ENCODE peak calls at places on chromosomes 3 and 15, in ten cellular contexts. One of them, this sample, is unnamed.

GRCh38 chr15:60656491-60657284 is 177.7 kb upstream of the ICE2 start:
- DNase-seq in DMS79 treated with DMSO at 0.1 percent for 48 hours: no peak
- DNase-seq in AML-193: no peak
- DNase-seq in stimulated activated CD4-positive, alpha-beta T cell treated with anti-CD3 and anti-CD28 coated beads, Interleukin-1b, Interleukin-23, amount 100 ng/mL, for 4 hours: no peak
- DNase-seq in GM04503: no peak
- DNase-seq in fibroblast of pulmonary artery: peak; percentile 80
- DNase-seq in activated T-cell treated with anti-CD3 and anti-CD28 coated beads, Interleukin-2, amount 50 U/mL, for 72 hours: no peak
- DNase-seq in stimulated activated naive B cell treated with anti-CD40 and anti-IgM and Interleukin-4, amounts not matched to agents 10 μg/mL and 1 μg/mL and 100 μg/mL, for 72 hours: no peak
- DNase-seq in fibroblast of the aortic adventitia: peak; percentile 69
- DNase-seq in HT1080: no peak
- DNase-seq in this sample: no peak

GRCh38 chr3:99925584-99925983 is 107.9 kb downstream of the CMSS1 start:
- DNase-seq in DMS79 treated with DMSO at 0.1 percent for 48 hours: peak; percentile 97
- DNase-seq in AML-193: no peak
- DNase-seq in stimulated activated CD4-positive, alpha-beta T cell treated with anti-CD3 and anti-CD28 coated beads, Interleukin-1b, Interleukin-23, amount 100 ng/mL, for 4 hours: no peak
- DNase-seq in GM04503: peak; percentile 65
- DNase-seq in fibroblast of pulmonary artery: peak; percentile 82
- DNase-seq in activated T-cell treated with anti-CD3 and anti-CD28 coated beads, Interleukin-2, amount 50 U/mL, for 72 hours: no peak
- DNase-seq in stimulated activated naive B cell treated with anti-CD40 and anti-IgM and Interleukin-4, amounts not matched to agents 10 μg/mL and 1 μg/mL and 100 μg/mL, for 72 hours: no peak
- DNase-seq in fibroblast of the aortic adventitia: peak; percentile 91
- DNase-seq in HT1080: peak; percentile 82
- DNase-seq in this sample: no peak

GRCh38 chr3:17551333-17551732 is 191.1 kb downstream of the TBC1D5 start:
- DNase-seq in DMS79 treated with DMSO at 0.1 percent for 48 hours: no peak
- DNase-seq in AML-193: no peak
- DNase-seq in stimulated activated CD4-positive, alpha-beta T cell treated with anti-CD3 and anti-CD28 coated beads, Interleukin-1b, Interleukin-23, amount 100 ng/mL, for 4 hours: no peak
- DNase-seq in GM04503: no peak
- DNase-seq in fibroblast of pulmonary artery: no peak
- DNase-seq in activated T-cell treated with anti-CD3 and anti-CD28 coated beads, Interleukin-2, amount 50 U/mL, for 72 hours: no peak
- DNase-seq in stimulated activated naive B cell treated with anti-CD40 and anti-IgM and Interleukin-4, amounts not matched to agents 10 μg/mL and 1 μg/mL and 100 μg/mL, for 72 hours: no peak
- DNase-seq in fibroblast of the aortic adventitia: no peak
- DNase-seq in HT1080: no peak
- DNase-seq in this sample: no peak

GRCh38 chr3:55481918-55482495 is 5.1 kb downstream of the WNT5A start:
- DNase-seq in DMS79 treated with DMSO at 0.1 percent for 48 hours: no peak
- DNase-seq in AML-193: no peak
- DNase-seq in stimulated activated CD4-positive, alpha-beta T cell treated with anti-CD3 and anti-CD28 coated beads, Interleukin-1b, Interleukin-23, amount 100 ng/mL, for 4 hours: no peak
- DNase-seq in GM04503: no peak
- DNase-seq in fibroblast of pulmonary artery: peak; percentile 30
- DNase-seq in activated T-cell treated with anti-CD3 and anti-CD28 coated beads, Interleukin-2, amount 50 U/mL, for 72 hours: no peak
- DNase-seq in stimulated activated naive B cell treated with anti-CD40 and anti-IgM and Interleukin-4, amounts not matched to agents 10 μg/mL and 1 μg/mL and 100 μg/mL, for 72 hours: no peak
- DNase-seq in fibroblast of the aortic adventitia: no peak
- DNase-seq in HT1080: no peak
- DNase-seq in this sample: no peak

GRCh38 chr15:72907733-72908132 is 124.2 kb upstream of the ADPGK start:
- DNase-seq in DMS79 treated with DMSO at 0.1 percent for 48 hours: no peak
- DNase-seq in AML-193: no peak
- DNase-seq in stimulated activated CD4-positive, alpha-beta T cell treated with anti-CD3 and anti-CD28 coated beads, Interleukin-1b, Interleukin-23, amount 100 ng/mL, for 4 hours: no peak
- DNase-seq in GM04503: no peak
- DNase-seq in fibroblast of pulmonary artery: peak; percentile 27
- DNase-seq in activated T-cell treated with anti-CD3 and anti-CD28 coated beads, Interleukin-2, amount 50 U/mL, for 72 hours: no peak
- DNase-seq in stimulated activated naive B cell treated with anti-CD40 and anti-IgM and Interleukin-4, amounts not matched to agents 10 μg/mL and 1 μg/mL and 100 μg/mL, for 72 hours: no peak
- DNase-seq in fibroblast of the aortic adventitia: peak; percentile 26
- DNase-seq in HT1080: no peak
- DNase-seq in this sample: peak; percentile 66

GRCh38 chr3:190064112-190064511 is 56.6 kb downstream of the P3H2 start:
- DNase-seq in DMS79 treated with DMSO at 0.1 percent for 48 hours: no peak
- DNase-seq in AML-193: no peak
- DNase-seq in stimulated activated CD4-positive, alpha-beta T cell treated with anti-CD3 and anti-CD28 coated beads, Interleukin-1b, Interleukin-23, amount 100 ng/mL, for 4 hours: no peak
- DNase-seq in GM04503: peak; percentile 81
- DNase-seq in fibroblast of pulmonary artery: peak; percentile 86
- DNase-seq in activated T-cell treated with anti-CD3 and anti-CD28 coated beads, Interleukin-2, amount 50 U/mL, for 72 hours: no peak
- DNase-seq in stimulated activated naive B cell treated with anti-CD40 and anti-IgM and Interleukin-4, amounts not matched to agents 10 μg/mL and 1 μg/mL and 100 μg/mL, for 72 hours: no peak
- DNase-seq in fibroblast of the aortic adventitia: peak; percentile 88
- DNase-seq in HT1080: peak; percentile 92
- DNase-seq in this sample: no peak

GRCh38 chr3:68256635-68257034 is 602.2 kb upstream of the SUCLG2 start:
- DNase-seq in DMS79 treated with DMSO at 0.1 percent for 48 hours: no peak
- DNase-seq in AML-193: no peak
- DNase-seq in stimulated activated CD4-positive, alpha-beta T cell treated with anti-CD3 and anti-CD28 coated beads, Interleukin-1b, Interleukin-23, amount 100 ng/mL, for 4 hours: peak; percentile 3
- DNase-seq in GM04503: no peak
- DNase-seq in fibroblast of pulmonary artery: no peak
- DNase-seq in activated T-cell treated with anti-CD3 and anti-CD28 coated beads, Interleukin-2, amount 50 U/mL, for 72 hours: peak; percentile 5
- DNase-seq in stimulated activated naive B cell treated with anti-CD40 and anti-IgM and Interleukin-4, amounts not matched to agents 10 μg/mL and 1 μg/mL and 100 μg/mL, for 72 hours: no peak
- DNase-seq in fibroblast of the aortic adventitia: no peak
- DNase-seq in HT1080: no peak
- DNase-seq in this sample: no peak

GRCh38 chr3:48656061-48656840 is 6.4 kb downstream of the CELSR3 start:
- DNase-seq in DMS79 treated with DMSO at 0.1 percent for 48 hours: no peak
- DNase-seq in AML-193: peak; percentile 87
- DNase-seq in stimulated activated CD4-positive, alpha-beta T cell treated with anti-CD3 and anti-CD28 coated beads, Interleukin-1b, Interleukin-23, amount 100 ng/mL, for 4 hours: peak; percentile 79
- DNase-seq in GM04503: no peak
- DNase-seq in fibroblast of pulmonary artery: peak; percentile 70
- DNase-seq in activated T-cell treated with anti-CD3 and anti-CD28 coated beads, Interleukin-2, amount 50 U/mL, for 72 hours: peak; percentile 92
- DNase-seq in stimulated activated naive B cell treated with anti-CD40 and anti-IgM and Interleukin-4, amounts not matched to agents 10 μg/mL and 1 μg/mL and 100 μg/mL, for 72 hours: peak; percentile 76
- DNase-seq in fibroblast of the aortic adventitia: peak; percentile 43
- DNase-seq in HT1080: no peak
- DNase-seq in this sample: no peak

GRCh38 chr15:77369168-77369567 is 50.7 kb downstream of the PEAK1 start:
- DNase-seq in DMS79 treated with DMSO at 0.1 percent for 48 hours: no peak
- DNase-seq in AML-193: no peak
- DNase-seq in stimulated activated CD4-positive, alpha-beta T cell treated with anti-CD3 and anti-CD28 coated beads, Interleukin-1b, Interleukin-23, amount 100 ng/mL, for 4 hours: no peak
- DNase-seq in GM04503: no peak
- DNase-seq in fibroblast of pulmonary artery: no peak
- DNase-seq in activated T-cell treated with anti-CD3 and anti-CD28 coated beads, Interleukin-2, amount 50 U/mL, for 72 hours: no peak
- DNase-seq in stimulated activated naive B cell treated with anti-CD40 and anti-IgM and Interleukin-4, amounts not matched to agents 10 μg/mL and 1 μg/mL and 100 μg/mL, for 72 hours: no peak
- DNase-seq in fibroblast of the aortic adventitia: no peak
- DNase-seq in HT1080: no peak
- DNase-seq in this sample: no peak

GRCh38 chr15:60592386-60593339 is 113.7 kb upstream of the ICE2 start:
- DNase-seq in DMS79 treated with DMSO at 0.1 percent for 48 hours: peak; percentile 54
- DNase-seq in AML-193: no peak
- DNase-seq in stimulated activated CD4-positive, alpha-beta T cell treated with anti-CD3 and anti-CD28 coated beads, Interleukin-1b, Interleukin-23, amount 100 ng/mL, for 4 hours: peak; percentile 74
- DNase-seq in GM04503: no peak
- DNase-seq in fibroblast of pulmonary artery: peak; percentile 62
- DNase-seq in activated T-cell treated with anti-CD3 and anti-CD28 coated beads, Interleukin-2, amount 50 U/mL, for 72 hours: peak; percentile 87
- DNase-seq in stimulated activated naive B cell treated with anti-CD40 and anti-IgM and Interleukin-4, amounts not matched to agents 10 μg/mL and 1 μg/mL and 100 μg/mL, for 72 hours: peak; percentile 36
- DNase-seq in fibroblast of the aortic adventitia: peak; percentile 33
- DNase-seq in HT1080: peak; percentile 67
- DNase-seq in this sample: peak; percentile 90

GRCh38 chr3:50445919-50446318 is 57.5 kb downstream of the CACNA2D2 start:
- DNase-seq in DMS79 treated with DMSO at 0.1 percent for 48 hours: peak; percentile 62
- DNase-seq in AML-193: no peak
- DNase-seq in stimulated activated CD4-positive, alpha-beta T cell treated with anti-CD3 and anti-CD28 coated beads, Interleukin-1b, Interleukin-23, amount 100 ng/mL, for 4 hours: no peak
- DNase-seq in GM04503: no peak
- DNase-seq in fibroblast of pulmonary artery: no peak
- DNase-seq in activated T-cell treated with anti-CD3 and anti-CD28 coated beads, Interleukin-2, amount 50 U/mL, for 72 hours: no peak
- DNase-seq in stimulated activated naive B cell treated with anti-CD40 and anti-IgM and Interleukin-4, amounts not matched to agents 10 μg/mL and 1 μg/mL and 100 μg/mL, for 72 hours: no peak
- DNase-seq in fibroblast of the aortic adventitia: no peak
- DNase-seq in HT1080: no peak
- DNase-seq in this sample: no peak

GRCh38 chr3:127820871-127821853 is 1.2 kb downstream of the MGLL start:
- DNase-seq in DMS79 treated with DMSO at 0.1 percent for 48 hours: peak; percentile 96
- DNase-seq in AML-193: peak; percentile 69
- DNase-seq in stimulated activated CD4-positive, alpha-beta T cell treated with anti-CD3 and anti-CD28 coated beads, Interleukin-1b, Interleukin-23, amount 100 ng/mL, for 4 hours: no peak
- DNase-seq in GM04503: no peak
- DNase-seq in fibroblast of pulmonary artery: no peak
- DNase-seq in activated T-cell treated with anti-CD3 and anti-CD28 coated beads, Interleukin-2, amount 50 U/mL, for 72 hours: no peak
- DNase-seq in stimulated activated naive B cell treated with anti-CD40 and anti-IgM and Interleukin-4, amounts not matched to agents 10 μg/mL and 1 μg/mL and 100 μg/mL, for 72 hours: no peak
- DNase-seq in fibroblast of the aortic adventitia: peak; percentile 16
- DNase-seq in HT1080: peak; percentile 37
- DNase-seq in this sample: no peak

GRCh38 chr15:56341201-56341600 is 24.0 kb upstream of the TEX9 start:
- DNase-seq in DMS79 treated with DMSO at 0.1 percent for 48 hours: no peak
- DNase-seq in AML-193: no peak
- DNase-seq in stimulated activated CD4-positive, alpha-beta T cell treated with anti-CD3 and anti-CD28 coated beads, Interleukin-1b, Interleukin-23, amount 100 ng/mL, for 4 hours: no peak
- DNase-seq in GM04503: no peak
- DNase-seq in fibroblast of pulmonary artery: no peak
- DNase-seq in activated T-cell treated with anti-CD3 and anti-CD28 coated beads, Interleukin-2, amount 50 U/mL, for 72 hours: no peak
- DNase-seq in stimulated activated naive B cell treated with anti-CD40 and anti-IgM and Interleukin-4, amounts not matched to agents 10 μg/mL and 1 μg/mL and 100 μg/mL, for 72 hours: no peak
- DNase-seq in fibroblast of the aortic adventitia: no peak
- DNase-seq in HT1080: peak; percentile 50
- DNase-seq in this sample: no peak

GRCh38 chr15:29686445-29687203 is 135.6 kb downstream of the TJP1 start:
- DNase-seq in DMS79 treated with DMSO at 0.1 percent for 48 hours: no peak
- DNase-seq in AML-193: no peak
- DNase-seq in stimulated activated CD4-positive, alpha-beta T cell treated with anti-CD3 and anti-CD28 coated beads, Interleukin-1b, Interleukin-23, amount 100 ng/mL, for 4 hours: no peak
- DNase-seq in GM04503: no peak
- DNase-seq in fibroblast of pulmonary artery: no peak
- DNase-seq in activated T-cell treated with anti-CD3 and anti-CD28 coated beads, Interleukin-2, amount 50 U/mL, for 72 hours: no peak
- DNase-seq in stimulated activated naive B cell treated with anti-CD40 and anti-IgM and Interleukin-4, amounts not matched to agents 10 μg/mL and 1 μg/mL and 100 μg/mL, for 72 hours: no peak
- DNase-seq in fibroblast of the aortic adventitia: no peak
- DNase-seq in HT1080: no peak
- DNase-seq in this sample: no peak

GRCh38 chr3:97821413-97821809 is 400 bp upstream of the CRYBG3 start:
- DNase-seq in DMS79 treated with DMSO at 0.1 percent for 48 hours: peak; percentile 83
- DNase-seq in AML-193: no peak
- DNase-seq in stimulated activated CD4-positive, alpha-beta T cell treated with anti-CD3 and anti-CD28 coated beads, Interleukin-1b, Interleukin-23, amount 100 ng/mL, for 4 hours: no peak
- DNase-seq in GM04503: no peak
- DNase-seq in fibroblast of pulmonary artery: peak; percentile 57
- DNase-seq in activated T-cell treated with anti-CD3 and anti-CD28 coated beads, Interleukin-2, amount 50 U/mL, for 72 hours: peak; percentile 56
- DNase-seq in stimulated activated naive B cell treated with anti-CD40 and anti-IgM and Interleukin-4, amounts not matched to agents 10 μg/mL and 1 μg/mL and 100 μg/mL, for 72 hours: no peak
- DNase-seq in fibroblast of the aortic adventitia: peak; percentile 49
- DNase-seq in HT1080: no peak
- DNase-seq in this sample: peak; percentile 56

GRCh38 chr3:51675201-51675611 is 4.2 kb downstream of the TEX264 start:
- DNase-seq in DMS79 treated with DMSO at 0.1 percent for 48 hours: no peak
- DNase-seq in AML-193: no peak
- DNase-seq in stimulated activated CD4-positive, alpha-beta T cell treated with anti-CD3 and anti-CD28 coated beads, Interleukin-1b, Interleukin-23, amount 100 ng/mL, for 4 hours: peak; percentile 14
- DNase-seq in GM04503: no peak
- DNase-seq in fibroblast of pulmonary artery: peak; percentile 36
- DNase-seq in activated T-cell treated with anti-CD3 and anti-CD28 coated beads, Interleukin-2, amount 50 U/mL, for 72 hours: peak; percentile 36
- DNase-seq in stimulated activated naive B cell treated with anti-CD40 and anti-IgM and Interleukin-4, amounts not matched to agents 10 μg/mL and 1 μg/mL and 100 μg/mL, for 72 hours: no peak
- DNase-seq in fibroblast of the aortic adventitia: peak; percentile 64
- DNase-seq in HT1080: peak; percentile 86
- DNase-seq in this sample: no peak

GRCh38 chr15:68499620-68500312 is 67.8 kb upstream of the ITGA11 start:
- DNase-seq in DMS79 treated with DMSO at 0.1 percent for 48 hours: no peak
- DNase-seq in AML-193: no peak
- DNase-seq in stimulated activated CD4-positive, alpha-beta T cell treated with anti-CD3 and anti-CD28 coated beads, Interleukin-1b, Interleukin-23, amount 100 ng/mL, for 4 hours: no peak
- DNase-seq in GM04503: no peak
- DNase-seq in fibroblast of pulmonary artery: no peak
- DNase-seq in activated T-cell treated with anti-CD3 and anti-CD28 coated beads, Interleukin-2, amount 50 U/mL, for 72 hours: no peak
- DNase-seq in stimulated activated naive B cell treated with anti-CD40 and anti-IgM and Interleukin-4, amounts not matched to agents 10 μg/mL and 1 μg/mL and 100 μg/mL, for 72 hours: no peak
- DNase-seq in fibroblast of the aortic adventitia: no peak
- DNase-seq in HT1080: peak; percentile 69
- DNase-seq in this sample: no peak

GRCh38 chr3:13497386-13497785 is 17.3 kb downstream of the HDAC11 start:
- DNase-seq in DMS79 treated with DMSO at 0.1 percent for 48 hours: no peak
- DNase-seq in AML-193: no peak
- DNase-seq in stimulated activated CD4-positive, alpha-beta T cell treated with anti-CD3 and anti-CD28 coated beads, Interleukin-1b, Interleukin-23, amount 100 ng/mL, for 4 hours: no peak
- DNase-seq in GM04503: no peak
- DNase-seq in fibroblast of pulmonary artery: no peak
- DNase-seq in activated T-cell treated with anti-CD3 and anti-CD28 coated beads, Interleukin-2, amount 50 U/mL, for 72 hours: no peak
- DNase-seq in stimulated activated naive B cell treated with anti-CD40 and anti-IgM and Interleukin-4, amounts not matched to agents 10 μg/mL and 1 μg/mL and 100 μg/mL, for 72 hours: no peak
- DNase-seq in fibroblast of the aortic adventitia: peak; percentile 62
- DNase-seq in HT1080: no peak
- DNase-seq in this sample: no peak

GRCh38 chr15:69780981-69781380 is 316.7 kb downstream of the TLE3 start:
- DNase-seq in DMS79 treated with DMSO at 0.1 percent for 48 hours: no peak
- DNase-seq in AML-193: no peak
- DNase-seq in stimulated activated CD4-positive, alpha-beta T cell treated with anti-CD3 and anti-CD28 coated beads, Interleukin-1b, Interleukin-23, amount 100 ng/mL, for 4 hours: no peak
- DNase-seq in GM04503: no peak
- DNase-seq in fibroblast of pulmonary artery: no peak
- DNase-seq in activated T-cell treated with anti-CD3 and anti-CD28 coated beads, Interleukin-2, amount 50 U/mL, for 72 hours: no peak
- DNase-seq in stimulated activated naive B cell treated with anti-CD40 and anti-IgM and Interleukin-4, amounts not matched to agents 10 μg/mL and 1 μg/mL and 100 μg/mL, for 72 hours: no peak
- DNase-seq in fibroblast of the aortic adventitia: no peak
- DNase-seq in HT1080: no peak
- DNase-seq in this sample: no peak

GRCh38 chr3:46361408-46362283 is 7.7 kb downstream of the CCR2 start:
- DNase-seq in DMS79 treated with DMSO at 0.1 percent for 48 hours: no peak
- DNase-seq in AML-193: peak; percentile 97
- DNase-seq in stimulated activated CD4-positive, alpha-beta T cell treated with anti-CD3 and anti-CD28 coated beads, Interleukin-1b, Interleukin-23, amount 100 ng/mL, for 4 hours: no peak
- DNase-seq in GM04503: no peak
- DNase-seq in fibroblast of pulmonary artery: no peak
- DNase-seq in activated T-cell treated with anti-CD3 and anti-CD28 coated beads, Interleukin-2, amount 50 U/mL, for 72 hours: no peak
- DNase-seq in stimulated activated naive B cell treated with anti-CD40 and anti-IgM and Interleukin-4, amounts not matched to agents 10 μg/mL and 1 μg/mL and 100 μg/mL, for 72 hours: no peak
- DNase-seq in fibroblast of the aortic adventitia: no peak
- DNase-seq in HT1080: peak; percentile 70
- DNase-seq in this sample: no peak

GRCh38 chr3:12179441-12179840 is 20.7 kb upstream of the TIMP4 start:
- DNase-seq in DMS79 treated with DMSO at 0.1 percent for 48 hours: no peak
- DNase-seq in AML-193: no peak
- DNase-seq in stimulated activated CD4-positive, alpha-beta T cell treated with anti-CD3 and anti-CD28 coated beads, Interleukin-1b, Interleukin-23, amount 100 ng/mL, for 4 hours: no peak
- DNase-seq in GM04503: no peak
- DNase-seq in fibroblast of pulmonary artery: no peak
- DNase-seq in activated T-cell treated with anti-CD3 and anti-CD28 coated beads, Interleukin-2, amount 50 U/mL, for 72 hours: no peak
- DNase-seq in stimulated activated naive B cell treated with anti-CD40 and anti-IgM and Interleukin-4, amounts not matched to agents 10 μg/mL and 1 μg/mL and 100 μg/mL, for 72 hours: no peak
- DNase-seq in fibroblast of the aortic adventitia: no peak
- DNase-seq in HT1080: no peak
- DNase-seq in this sample: no peak